ENCODE peak calls at places on chromosomes 7 and 10, in nine cellular contexts. Q is HepG2, C is sigmoid colon, O is ovary, W is esophagus muscularis mucosa, I is HCT116, P is GM12891, J is lower leg skin, V is IMR-90. S is an unnamed sample.

GRCh38 chr7:43960933-43961332 is 34.7 kb downstream of the UBE2D4 start:
- DNase-seq in Q (no peak), C (no peak), O (no peak), W (no peak), I (no peak), P (no peak), J (no peak), V (no peak), S (no peak)

GRCh38 chr10:67612577-67613537 is 83.1 kb downstream of the CTNNA3 start:
- DNase-seq in Q (no peak), C (no peak), O (no peak), W (no peak), I (no peak), P (no peak), J (no peak), V (peak; percentile 73), S (peak; percentile 26)

GRCh38 chr10:13791483-13791882 is 204.7 kb downstream of the PRPF18 start:
- DNase-seq in Q (no peak), C (no peak), O (no peak), W (no peak), I (no peak), P (no peak), J (no peak), V (no peak), S (no peak)

GRCh38 chr7:113891828-113892227 is 27.0 kb downstream of the PPP1R3A start:
- DNase-seq in Q (no peak), C (no peak), O (no peak), W (no peak), I (no peak), P (no peak), J (no peak), V (peak; percentile 56), S (no peak)

GRCh38 chr10:45420453-45421192 is 46.6 kb downstream of the ALOX5 start:
- DNase-seq in Q (no peak), C (peak; percentile 89), O (peak; percentile 86), W (no peak), I (no peak), P (peak; percentile 53), J (peak; percentile 93), V (peak; percentile 52), S (peak; percentile 62)

GRCh38 chr7:142451346-142451745 is 193.5 kb upstream of the PRSS58 start:
- DNase-seq in Q (no peak), C (no peak), O (no peak), W (no peak), I (no peak), P (no peak), J (peak; percentile 59), V (no peak), S (no peak)

GRCh38 chr7:29623976-29624375 is 60.3 kb downstream of the PRR15 start:
- DNase-seq in Q (no peak), C (no peak), O (no peak), W (no peak), I (no peak), P (no peak), J (no peak), V (no peak), S (no peak)

GRCh38 chr10:17200885-17201164 is 647 bp downstream of the TRDMT1 start:
- DNase-seq in Q (no peak), C (peak; percentile 70), O (peak; percentile 48), W (no peak), I (peak; percentile 23), P (peak; percentile 10), J (no peak), V (peak; percentile 49), S (no peak)

GRCh38 chr7:99102361-99102760 is 41.5 kb downstream of the SMURF1 start:
- DNase-seq in Q (no peak), C (no peak), O (no peak), W (no peak), I (no peak), P (no peak), J (no peak), V (no peak), S (no peak)

GRCh38 chr7:2420216-2420933 is 17.0 kb downstream of the CHST12 start:
- DNase-seq in Q (no peak), C (no peak), O (no peak), W (no peak), I (no peak), P (no peak), J (no peak), V (no peak), S (no peak)

GRCh38 chr7:915291-916218 is 38.9 kb downstream of the ADAP1 start:
- DNase-seq in Q (no peak), C (peak; percentile 52), O (no peak), W (no peak), I (no peak), P (no peak), J (no peak), V (no peak), S (no peak)

GRCh38 chr10:123840714-123841113 is 50.9 kb downstream of the CPXM2 start:
- DNase-seq in Q (no peak), C (no peak), O (no peak), W (no peak), I (no peak), P (no peak), J (no peak), V (no peak), S (no peak)

GRCh38 chr7:82057476-82057875 is 287.6 kb upstream of the HGF start:
- DNase-seq in Q (no peak), C (no peak), O (no peak), W (no peak), I (no peak), P (no peak), J (no peak), V (no peak), S (no peak)

GRCh38 chr7:27899601-27900000 is 159.6 kb downstream of the TAX1BP1 start:
- DNase-seq in Q (no peak), C (no peak), O (no peak), W (no peak), I (no peak), P (no peak), J (no peak), V (no peak), S (no peak)

GRCh38 chr10:28214185-28214584 is 88.7 kb downstream of the MPP7 start:
- DNase-seq in Q (no peak), C (no peak), O (no peak), W (no peak), I (no peak), P (no peak), J (no peak), V (no peak), S (no peak)

GRCh38 chr10:90890347-90890746 is 18.6 kb downstream of the RPP30 start:
- DNase-seq in Q (no peak), C (no peak), O (no peak), W (no peak), I (no peak), P (no peak), J (no peak), V (peak; percentile 61), S (no peak)

GRCh38 chr7:111199643-111200042 is 108.7 kb downstream of the LRRN3 start:
- DNase-seq in Q (no peak), C (no peak), O (no peak), W (no peak), I (no peak), P (no peak), J (no peak), V (peak; percentile 1), S (no peak)

GRCh38 chr10:20093600-20093999 is 277.4 kb downstream of the PLXDC2 start:
- DNase-seq in Q (no peak), C (no peak), O (no peak), W (no peak), I (no peak), P (no peak), J (no peak), V (no peak), S (no peak)

GRCh38 chr10:47081264-47081663 is 170.0 kb downstream of the PTPN20 start:
- DNase-seq in Q (no peak), C (no peak), O (no peak), W (no peak), I (no peak), P (no peak), J (no peak), V (no peak), S (no peak)

GRCh38 chr10:133377818-133378250 is 1.2 kb upstream of the PAOX start:
- DNase-seq in Q (no peak), C (no peak), O (no peak), W (no peak), I (no peak), P (no peak), J (no peak), V (no peak), S (no peak)

GRCh38 chr10:133379801-133380666 is 972 bp downstream of the PAOX start:
- DNase-seq in Q (no peak), C (no peak), O (no peak), W (no peak), I (no peak), P (no peak), J (no peak), V (no peak), S (no peak)

GRCh38 chr10:133381041-133381440 is 2.0 kb downstream of the PAOX start:
- DNase-seq in Q (no peak), C (no peak), O (no peak), W (no peak), I (no peak), P (no peak), J (no peak), V (no peak), S (no peak)

GRCh38 chr10:133378251-133379096 is 588 bp upstream of the PAOX start:
- DNase-seq in Q (peak; percentile 46), C (peak; percentile 81), O (peak; percentile 69), W (no peak), I (no peak), P (no peak), J (no peak), V (peak; percentile 32), S (no peak)

GRCh38 chr10:133379152-133379800 is at the start of gene PAOX:
- DNase-seq in Q (no peak), C (peak; percentile 88), O (peak; percentile 79), W (no peak), I (no peak), P (peak; percentile 83), J (no peak), V (peak; percentile 46), S (peak; percentile 72)
- TF ChIP-seq POLR2A in Q (no peak), C (no peak), O (no peak), W (no peak), I (no peak), P (no peak), J (no peak), V (no peak), S (peak; percentile 36)

GRCh38 chr7:77537595-77538185 is 595 bp downstream of the PTPN12 start:
- DNase-seq in Q (peak; percentile 32), C (peak; percentile 74), O (peak; percentile 44), W (no peak), I (no peak), P (peak; percentile 43), J (peak; percentile 87), V (no peak), S (no peak)
- TF ChIP-seq POLR2A in Q (peak; percentile 4), C (no peak), O (no peak), W (no peak), I (no peak), P (no peak), J (no peak), V (peak; percentile 17), S (no peak)

GRCh38 chr7:40717242-40717641 is 582.4 kb downstream of the SUGCT start:
- DNase-seq in Q (peak; percentile 25), C (no peak), O (peak; percentile 67), W (no peak), I (peak; percentile 81), P (no peak), J (peak; percentile 92), V (peak; percentile 81), S (peak; percentile 79)
- TF ChIP-seq POLR2A in Q (no peak), C (no peak), O (no peak), W (no peak), I (peak; percentile 48), P (no peak), J (no peak), V (no peak), S (peak; percentile 8)

GRCh38 chr7:93977551-93977950 is 26.6 kb downstream of the BET1 start:
- DNase-seq in Q (no peak), C (no peak), O (no peak), W (no peak), I (no peak), P (no peak), J (no peak), V (no peak), S (no peak)
- TF ChIP-seq POLR2A in Q (no peak), C (no peak), O (no peak), W (no peak), I (no peak), P (no peak), J (no peak), V (no peak), S (no peak)

S was measured in H54.